ENCODE peak calls at places on chromosomes 1 and 21, in seven cellular contexts. S is breast epithelium, X is mesenchymal stem cell, T is IMR-90, M is body of pancreas, A is heart right ventricle, F is suprapubic skin. K is an unnamed sample.

GRCh38 chr1:231590453-231591198 is 36.0 kb upstream of the DISC1 start:
- DNase-seq in F (no peak), X (peak; percentile 81), S (no peak), T (peak; percentile 83), A (peak; percentile 49), M (peak; percentile 52), K (peak; percentile 56)

GRCh38 chr1:221839794-221840395 is 98.0 kb upstream of the DUSP10 start:
- DNase-seq in F (peak; percentile 84), S (peak; percentile 54), T (peak; percentile 44), A (peak; percentile 29), X (peak; percentile 81), M (peak; percentile 42), K (peak; percentile 63)

GRCh38 chr1:72845342-72845741 is 563.0 kb upstream of the NEGR1 start:
- DNase-seq in F (no peak), A (no peak), X (peak; percentile 2), S (no peak), T (no peak), M (no peak), K (no peak)

GRCh38 chr1:164689672-164690655 is 131.0 kb downstream of the PBX1 start:
- DNase-seq in S (no peak), A (no peak), M (no peak), F (no peak), T (no peak), X (no peak), K (peak; percentile 56)

GRCh38 chr1:22142315-22143064 is 407 bp downstream of the WNT4 start:
- DNase-seq in A (no peak), M (no peak), T (no peak), X (peak; percentile 35), S (no peak), F (no peak), K (no peak)

GRCh38 chr1:166785987-166786386 is 53.3 kb upstream of the POGK start:
- DNase-seq in T (no peak), F (no peak), A (no peak), M (no peak), S (no peak), X (no peak), K (no peak)

GRCh38 chr1:219155140-219155539 is 18.5 kb upstream of the LYPLAL1 start:
- DNase-seq in X (no peak), M (no peak), A (peak; percentile 11), T (peak; percentile 22), S (no peak), F (no peak), K (no peak)

GRCh38 chr1:20571427-20571826 is 17.5 kb upstream of the CDA start:
- DNase-seq in A (no peak), T (no peak), F (no peak), S (no peak), X (no peak), M (no peak), K (no peak)

GRCh38 chr1:35706846-35707245 is 11.8 kb downstream of the C1orf216 start:
- DNase-seq in T (no peak), S (no peak), A (no peak), X (no peak), M (no peak), F (no peak), K (no peak)

GRCh38 chr1:41386190-41386518 is 24.9 kb downstream of the FOXO6 start:
- DNase-seq in A (no peak), X (no peak), T (no peak), F (no peak), S (no peak), M (no peak), K (no peak)

GRCh38 chr1:181092883-181093282 is 4.4 kb downstream of the IER5 start:
- DNase-seq in T (no peak), A (no peak), M (no peak), X (no peak), S (no peak), F (no peak), K (no peak)

GRCh38 chr1:221268295-221268694 is 389.1 kb downstream of the HLX start:
- DNase-seq in M (no peak), A (no peak), S (no peak), X (peak; percentile 78), T (peak; percentile 92), F (no peak), K (no peak)

GRCh38 chr1:199399996-199400714 is 627.4 kb upstream of the NR5A2 start:
- DNase-seq in S (no peak), M (no peak), A (no peak), T (no peak), F (no peak), X (no peak), K (no peak)

GRCh38 chr1:67211589-67212563 is 45.6 kb downstream of the IL23R start:
- DNase-seq in X (peak; percentile 35), F (no peak), M (peak; percentile 42), T (peak; percentile 34), A (peak; percentile 8), S (no peak), K (no peak)

GRCh38 chr21:42818328-42818749 is 61.0 kb downstream of the WDR4 start:
- DNase-seq in F (no peak), T (peak; percentile 39), A (peak; percentile 23), S (peak; percentile 43), M (peak; percentile 64), X (peak; percentile 55), K (peak; percentile 54)

GRCh38 chr1:45340816-45341215 is 576 bp upstream of the MUTYH start:
- DNase-seq in M (no peak), A (no peak), S (no peak), T (no peak), F (no peak), X (no peak), K (no peak)

GRCh38 chr1:239418683-239419082 is 32.3 kb downstream of the CHRM3 start:
- DNase-seq in A (no peak), T (no peak), S (no peak), M (no peak), F (no peak), X (no peak), K (no peak)

GRCh38 chr1:117146570-117147340 is 25.2 kb upstream of the TRIM45 start:
- DNase-seq in X (peak; percentile 84), M (peak; percentile 15), F (no peak), A (no peak), T (peak; percentile 95), S (no peak), K (no peak)

GRCh38 chr1:161313554-161314200 is 504 bp upstream of the SDHC start:
- DNase-seq in X (no peak), S (no peak), T (no peak), F (no peak), M (no peak), A (no peak), K (no peak)

GRCh38 chr1:156618853-156619581 is at the start of gene HAPLN2:
- DNase-seq in T (no peak), S (no peak), F (no peak), X (no peak), A (no peak), M (peak; percentile 25), K (no peak)

GRCh38 chr1:211605034-211605433 is 26.1 kb upstream of the SLC30A1 start:
- DNase-seq in A (no peak), X (no peak), T (no peak), M (no peak), F (no peak), S (no peak), K (no peak)

GRCh38 chr1:211606327-211606913 is 27.5 kb upstream of the SLC30A1 start:
- DNase-seq in M (no peak), T (no peak), X (no peak), F (no peak), A (no peak), S (no peak), K (peak; percentile 41)

GRCh38 chr1:211606914-211607751 is 28.2 kb upstream of the SLC30A1 start:
- DNase-seq in F (no peak), M (no peak), S (no peak), X (peak; percentile 69), T (no peak), A (no peak), K (no peak)

GRCh38 chr1:211604548-211604947 is 25.6 kb upstream of the SLC30A1 start:
- DNase-seq in S (no peak), A (no peak), F (no peak), T (no peak), M (no peak), X (no peak), K (no peak)

GRCh38 chr1:211605613-211606326 is 26.8 kb upstream of the SLC30A1 start:
- DNase-seq in A (no peak), T (no peak), M (no peak), S (no peak), F (no peak), X (no peak), K (no peak)
- H3K4me1 ChIP-seq in A (no peaks in the 10 kb centered on the region), T (peaks cover 6% of the 10 kb centered on the region), M (peaks cover 5% of the 10 kb centered on the region), S (no peaks in the 10 kb centered on the region), F (peaks cover 24% of the 10 kb centered on the region), X (peaks cover 2% of the 10 kb centered on the region), K (no peaks in the 10 kb centered on the region)

GRCh38 chr1:196654271-196654670 is 2.4 kb downstream of the CFH start:
- DNase-seq in T (no peak), A (no peak), X (no peak), M (no peak), F (no peak), S (no peak), K (no peak)
- H3K4me3 ChIP-seq in T (no peak overlapping the region), A (peak overlapping the region; percentile 52), X (no peak overlapping the region), M (no peak overlapping the region), F (peak overlapping the region; percentile 29), S (peak overlapping the region; percentile 34), K (peak overlapping the region; percentile 54)

GRCh38 chr1:201881617-201882016 is 7.1 kb upstream of the SHISA4 start:
- DNase-seq in S (no peak), X (no peak), F (no peak), M (no peak), A (no peak), T (no peak), K (no peak)
- H3K4me1 ChIP-seq in S (no peaks in the 10 kb centered on the region), X (peaks cover 26% of the 10 kb centered on the region), F (peaks cover 46% of the 10 kb centered on the region), M (peaks cover 16% of the 10 kb centered on the region), A (peaks cover 31% of the 10 kb centered on the region), T (peaks cover 23% of the 10 kb centered on the region), K (peaks cover 8% of the 10 kb centered on the region)

GRCh38 chr1:204991342-204991844 is 51.6 kb upstream of the CNTN2 start:
- DNase-seq in M (no peak), A (no peak), S (no peak), T (no peak), X (no peak), F (no peak), K (no peak)

GRCh38 chr1:204994086-204994862 is 48.7 kb upstream of the CNTN2 start:
- DNase-seq in A (no peak), F (no peak), X (no peak), S (no peak), T (no peak), M (no peak), K (no peak)

GRCh38 chr1:204990721-204991341 is 52.2 kb upstream of the CNTN2 start:
- DNase-seq in S (no peak), X (no peak), A (no peak), M (no peak), F (no peak), T (no peak), K (no peak)

GRCh38 chr1:204992940-204993339 is 50.1 kb upstream of the CNTN2 start:
- DNase-seq in X (no peak), M (no peak), A (no peak), T (no peak), F (no peak), S (no peak), K (no peak)

DNA sequence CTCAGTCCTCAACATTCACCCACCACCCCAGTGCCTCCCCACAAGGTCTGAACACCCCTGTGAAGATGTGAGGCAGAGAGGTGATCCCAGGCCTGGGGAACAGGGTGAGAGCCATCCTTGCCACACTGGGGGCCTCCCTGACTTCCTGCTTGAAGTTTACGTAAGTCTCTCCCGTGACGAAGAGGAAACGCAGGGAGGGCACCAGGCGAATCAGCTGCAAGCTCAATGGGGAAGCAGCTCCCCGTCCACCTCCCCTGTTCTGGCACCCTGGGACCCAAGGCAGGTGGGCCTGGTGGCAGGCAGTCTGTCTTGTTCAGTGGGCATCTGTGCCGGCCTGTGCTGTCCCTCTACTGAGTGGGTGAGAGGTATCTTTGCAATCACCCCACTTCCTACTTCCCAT is 50.5 kb upstream of the CNTN2 start:
- DNase-seq in X (no peak), F (no peak), M (no peak), S (no peak), T (no peak), A (no peak), K (no peak)
- H3K4me3 ChIP-seq in X (no peak overlapping the region), F (no peak overlapping the region), M (no peak overlapping the region), S (no peak overlapping the region), T (no peak overlapping the region), A (no peak overlapping the region), K (no peak overlapping the region)

K was measured in right cardiac atrium.